ENCODE peak calls at places on chromosome 7, in four cellular contexts. One of them, this sample, is unnamed.

GRCh38 chr7:30787476-30787875 is 16.3 kb downstream of the MINDY4 start:
- DNase-seq in A549: no peak
- DNase-seq in K562: no peak
- DNase-seq in HepG2: no peak
- DNase-seq in this sample: no peak

GRCh38 chr7:118153551-118154177 is 30.3 kb upstream of the LSM8 start:
- DNase-seq in HepG2: peak
- DNase-seq in K562: peak
- DNase-seq in A549: no peak
- DNase-seq in this sample: no peak

GRCh38 chr7:142153400-142153799 is 41.9 kb downstream of the MGAM2 start:
- DNase-seq in A549: peak
- DNase-seq in HepG2: peak
- DNase-seq in K562: no peak
- DNase-seq in this sample: no peak

GRCh38 chr7:141568227-141568626 is 17.0 kb downstream of the AGK start:
- DNase-seq in A549: no peak
- DNase-seq in K562: no peak
- DNase-seq in HepG2: no peak
- DNase-seq in this sample: no peak

GRCh38 chr7:73992104-73992562 is 35.8 kb upstream of the ELN start:
- DNase-seq in HepG2: no peak
- DNase-seq in A549: no peak
- DNase-seq in K562: no peak
- DNase-seq in this sample: no peak

GRCh38 chr7:7764515-7765138 is 46.2 kb upstream of the RPA3 start:
- DNase-seq in K562: no peak
- DNase-seq in A549: no peak
- DNase-seq in HepG2: no peak
- DNase-seq in this sample: no peak

GRCh38 chr7:23247602-23248335 is 1.2 kb downstream of the GPNMB start:
- DNase-seq in A549: no peak
- DNase-seq in K562: no peak
- DNase-seq in HepG2: no peak
- DNase-seq in this sample: no peak

GRCh38 chr7:25391295-25391861 is 163.1 kb upstream of the NPVF start:
- DNase-seq in A549: peak
- DNase-seq in K562: peak
- DNase-seq in HepG2: peak
- DNase-seq in this sample: no peak

GRCh38 chr7:5207131-5207530 is 17.1 kb downstream of the WIPI2 start:
- DNase-seq in K562: no peak
- DNase-seq in HepG2: no peak
- DNase-seq in A549: no peak
- DNase-seq in this sample: no peak

GRCh38 chr7:45922810-45923209 is 1.7 kb upstream of the IGFBP3 start:
- DNase-seq in HepG2: no peak
- DNase-seq in K562: no peak
- DNase-seq in A549: no peak
- DNase-seq in this sample: no peak

GRCh38 chr7:109376576-109376975 is 806.9 kb downstream of the DNAJB9 start:
- DNase-seq in HepG2: no peak
- DNase-seq in K562: no peak
- DNase-seq in A549: no peak
- DNase-seq in this sample: no peak

GRCh38 chr7:71637578-71637977 is 505.6 kb downstream of the GALNT17 start:
- DNase-seq in A549: no peak
- DNase-seq in K562: no peak
- DNase-seq in HepG2: no peak
- DNase-seq in this sample: no peak

GRCh38 chr7:150405584-150406310 is 26.6 kb downstream of the ZNF775 start:
- DNase-seq in HepG2: no peak
- DNase-seq in A549: peak
- DNase-seq in K562: peak
- DNase-seq in this sample: no peak

GRCh38 chr7:78254397-78255055 is 456.0 kb downstream of the PHTF2 start:
- DNase-seq in HepG2: no peak
- DNase-seq in A549: no peak
- DNase-seq in K562: no peak
- DNase-seq in this sample: no peak

GRCh38 chr7:30984359-30985107 is 20.8 kb downstream of the GHRHR start:
- DNase-seq in K562: no peak
- DNase-seq in HepG2: no peak
- DNase-seq in A549: no peak
- DNase-seq in this sample: peak

GRCh38 chr7:138538518-138538917 is 78.5 kb downstream of the TRIM24 start:
- DNase-seq in HepG2: no peak
- DNase-seq in K562: no peak
- DNase-seq in A549: no peak
- DNase-seq in this sample: no peak

GRCh38 chr7:137579913-137580640 is 236.5 kb upstream of the PTN start:
- DNase-seq in K562: no peak
- DNase-seq in A549: no peak
- DNase-seq in HepG2: no peak
- DNase-seq in this sample: no peak

GRCh38 chr7:141737118-141737835 is 881 bp upstream of the SSBP1 start:
- DNase-seq in K562: peak
- DNase-seq in A549: no peak
- DNase-seq in HepG2: peak
- DNase-seq in this sample: no peak

GRCh38 chr7:23927709-23928108 is 217.7 kb downstream of the STK31 start:
- DNase-seq in HepG2: no peak
- DNase-seq in K562: no peak
- DNase-seq in A549: no peak
- DNase-seq in this sample: no peak

GRCh38 chr7:127940365-127941160 is 90.7 kb downstream of the LRRC4 start:
- DNase-seq in A549: no peak
- DNase-seq in HepG2: no peak
- DNase-seq in K562: no peak
- DNase-seq in this sample: no peak
- TF ChIP-seq PHF8 in A549: no peak
- TF ChIP-seq PHF8 in HepG2: no peak
- TF ChIP-seq PHF8 in K562: no peak
- TF ChIP-seq PHF8 in this sample: no peak

GRCh38 chr7:107691713-107692112 is 31.1 kb downstream of the SLC26A4 start:
- DNase-seq in K562: no peak
- DNase-seq in A549: no peak
- DNase-seq in HepG2: no peak
- DNase-seq in this sample: no peak
- TF ChIP-seq PHF8 in K562: no peak
- TF ChIP-seq PHF8 in A549: no peak
- TF ChIP-seq PHF8 in HepG2: no peak
- TF ChIP-seq PHF8 in this sample: no peak

DNA sequence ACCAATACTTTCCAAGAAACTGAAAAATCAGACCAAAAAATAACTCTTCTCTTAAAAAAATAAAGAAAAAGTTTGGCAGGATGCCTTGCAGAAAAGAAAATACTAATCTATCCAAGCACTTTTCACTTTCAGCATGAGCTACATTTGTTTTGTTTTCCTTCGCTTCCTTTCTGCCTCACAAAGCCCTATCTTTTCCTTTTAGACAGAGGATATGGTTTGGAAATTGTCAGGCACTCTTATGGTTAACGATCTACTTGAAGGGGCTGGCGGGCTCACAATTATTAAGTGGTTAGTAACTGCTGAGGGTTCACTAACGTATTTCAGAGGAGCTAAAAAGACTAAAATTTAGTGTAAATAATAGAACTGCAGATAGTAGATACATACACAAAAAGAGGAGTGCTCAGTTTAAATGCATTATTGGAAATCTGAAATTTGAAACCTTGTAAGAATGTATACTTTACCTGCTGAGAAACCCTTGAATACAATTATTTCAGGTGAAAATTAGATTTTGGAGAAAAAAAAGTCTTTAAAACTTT is 909 bp upstream of the CDK6 start:
- DNase-seq in K562: peak
- DNase-seq in HepG2: peak
- DNase-seq in A549: no peak
- DNase-seq in this sample: no peak
- TF ChIP-seq PHF8 in K562: no peak
- TF ChIP-seq PHF8 in HepG2: no peak
- TF ChIP-seq PHF8 in A549: no peak
- TF ChIP-seq PHF8 in this sample: no peak

DNA sequence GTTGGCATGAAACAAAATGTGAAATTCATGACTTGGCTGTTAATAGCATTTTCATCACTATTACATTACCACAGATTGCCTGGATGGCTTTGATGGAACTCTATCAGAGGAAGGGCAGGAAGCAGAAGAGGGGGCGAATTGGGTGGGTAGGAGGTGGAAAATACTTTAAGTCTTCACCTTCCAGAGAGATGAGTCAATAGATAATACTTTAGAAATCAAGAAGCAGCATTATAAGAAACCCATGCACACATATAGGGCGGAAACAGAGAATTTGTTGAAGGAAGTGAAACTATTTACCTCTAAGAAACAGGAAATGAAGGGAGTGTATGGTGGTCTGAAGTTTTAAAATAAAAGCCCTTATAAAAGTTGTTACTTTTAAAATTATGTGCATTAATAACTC is 152.1 kb upstream of the TARP start:
- DNase-seq in HepG2: no peak
- DNase-seq in K562: no peak
- DNase-seq in A549: no peak
- DNase-seq in this sample: no peak
- TF ChIP-seq PHF8 in HepG2: no peak
- TF ChIP-seq PHF8 in K562: no peak
- TF ChIP-seq PHF8 in A549: no peak
- TF ChIP-seq PHF8 in this sample: no peak

DNA sequence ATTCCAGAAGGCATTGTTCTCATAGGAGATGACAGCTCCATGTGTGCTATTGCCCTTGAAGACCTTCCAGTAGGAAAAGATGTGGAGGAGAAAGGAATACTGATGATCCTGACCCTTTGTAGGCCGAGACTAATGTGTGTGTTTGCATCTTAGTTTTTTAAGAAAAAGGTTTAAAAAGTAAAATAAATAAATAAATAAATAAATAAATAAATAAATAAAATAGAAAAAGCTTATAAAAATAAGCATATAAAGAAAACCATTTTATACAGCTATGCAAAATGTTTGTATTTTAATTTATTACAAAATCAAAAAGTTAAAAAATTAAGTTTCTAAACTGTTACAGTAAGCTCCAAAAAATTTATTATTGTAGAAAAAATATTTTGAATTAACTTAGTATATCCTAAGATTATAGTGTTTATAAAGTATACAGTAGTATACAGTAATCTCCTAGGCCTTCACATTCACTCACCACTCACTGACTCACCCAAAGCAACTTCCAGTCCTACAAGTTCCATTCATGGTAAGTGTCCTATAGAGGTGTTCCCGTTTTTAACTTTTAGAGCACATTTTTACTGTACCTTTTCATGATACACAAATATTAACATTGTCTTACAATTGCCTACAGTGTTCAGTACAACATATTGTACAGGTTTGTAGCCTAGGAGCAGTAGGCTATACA is 435.2 kb upstream of the SEMA3A start:
- DNase-seq in K562: no peak
- DNase-seq in HepG2: no peak
- DNase-seq in A549: no peak
- DNase-seq in this sample: no peak
- TF ChIP-seq PHF8 in K562: no peak
- TF ChIP-seq PHF8 in HepG2: no peak
- TF ChIP-seq PHF8 in A549: no peak
- TF ChIP-seq PHF8 in this sample: no peak

DNA sequence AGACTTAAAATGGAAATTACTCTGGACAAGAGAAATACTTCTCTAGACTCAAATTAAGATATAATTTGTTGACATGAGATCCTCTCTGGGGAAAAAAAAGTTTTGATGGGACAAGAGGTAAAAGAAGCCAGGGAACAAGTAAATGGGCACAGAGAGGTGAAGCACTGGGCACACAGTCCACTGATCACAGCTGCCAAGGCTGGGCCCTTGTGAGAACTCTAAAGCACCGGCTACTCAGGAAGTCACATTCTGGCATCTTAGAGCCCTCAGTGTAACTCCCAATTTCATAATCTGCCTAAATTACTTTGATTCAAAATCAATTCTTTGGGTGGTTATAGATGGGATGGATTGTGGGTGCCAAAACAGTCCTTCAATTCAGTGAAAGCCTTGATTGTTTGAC is 123.2 kb upstream of the CACNA2D1 start:
- DNase-seq in HepG2: no peak
- DNase-seq in K562: no peak
- DNase-seq in A549: no peak
- DNase-seq in this sample: no peak
- TF ChIP-seq PHF8 in HepG2: no peak
- TF ChIP-seq PHF8 in K562: no peak
- TF ChIP-seq PHF8 in A549: no peak
- TF ChIP-seq PHF8 in this sample: no peak

DNA sequence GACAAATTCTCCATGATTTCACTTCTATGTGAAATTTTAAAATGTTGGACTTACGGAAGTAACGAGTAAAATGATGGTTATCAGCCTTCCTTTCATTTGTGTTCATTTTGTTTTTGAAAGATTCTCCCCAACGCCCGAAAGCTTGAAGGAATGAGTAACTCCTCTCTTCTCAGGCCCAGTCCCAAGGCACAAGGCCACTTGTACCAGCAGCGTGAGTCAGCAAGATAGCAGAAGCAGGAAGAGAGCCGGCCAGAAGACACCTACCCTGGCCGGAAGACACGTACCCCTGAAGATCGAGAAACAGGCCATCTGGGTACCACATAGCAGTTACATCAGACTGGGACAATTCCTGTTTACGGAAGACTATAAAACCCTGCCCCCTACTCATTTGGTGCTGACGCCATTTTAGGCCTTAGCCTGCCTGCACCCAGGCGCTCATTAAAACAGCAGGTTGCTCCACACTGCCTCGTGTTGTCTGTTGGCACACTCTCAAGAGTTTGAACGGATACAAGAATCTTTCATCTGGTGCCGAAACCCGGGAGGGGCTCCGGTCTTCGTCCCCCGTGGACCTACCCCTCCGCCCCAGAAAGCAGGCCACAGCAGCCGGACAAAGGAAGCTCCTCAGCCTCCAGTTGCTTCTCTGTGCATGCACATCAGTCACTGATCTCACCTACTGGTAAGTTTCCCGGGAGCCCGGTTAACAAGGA is 60.4 kb downstream of the LRRC17 start:
- DNase-seq in HepG2: no peak
- DNase-seq in K562: peak
- DNase-seq in A549: no peak
- DNase-seq in this sample: no peak
- TF ChIP-seq PHF8 in HepG2: no peak
- TF ChIP-seq PHF8 in K562: peak
- TF ChIP-seq PHF8 in A549: no peak
- TF ChIP-seq PHF8 in this sample: no peak

GRCh38 chr7:2438775-2439174 is 35.4 kb downstream of the CHST12 start:
- DNase-seq in HepG2: no peak
- DNase-seq in K562: no peak
- DNase-seq in A549: no peak
- DNase-seq in this sample: no peak
- TF ChIP-seq PHF8 in HepG2: no peak
- TF ChIP-seq PHF8 in K562: no peak
- TF ChIP-seq PHF8 in A549: no peak
- TF ChIP-seq PHF8 in this sample: no peak